ENCODE peak calls at places on chromosome 1, in eight cellular contexts. C is fibroblast of pulmonary artery; G is mammary epithelial cell; H is Panc1; X is CD8-positive, alpha-beta T cell; F is astrocyte; M is GM20000; L is GM10248. Y is an unnamed sample.

GRCh38 chr1:84771895-84772294 is 81.6 kb upstream of the SSX2IP start:
- DNase-seq in C (no peak), F (no peak), X (no peak), L (no peak), H (no peak), G (no peak), M (no peak), Y (no peak)

GRCh38 chr1:230327892-230328284 is 98.2 kb downstream of the PGBD5 start:
- DNase-seq in F (peak), C (no peak), G (no peak), X (no peak), H (no peak), M (peak), L (peak), Y (peak)

GRCh38 chr1:39672551-39672947 is 642 bp upstream of the NT5C1A start:
- DNase-seq in C (no peak), F (no peak), H (no peak), M (peak), X (peak), G (no peak), L (peak), Y (peak)

GRCh38 chr1:160169553-160170399 is 18.4 kb downstream of the ATP1A4 start:
- DNase-seq in M (peak), X (no peak), C (no peak), H (no peak), F (no peak), G (no peak), L (peak), Y (peak)

GRCh38 chr1:155295942-155296267 is 5.3 kb downstream of the PKLR start:
- DNase-seq in L (no peak), X (no peak), C (no peak), G (no peak), H (no peak), F (no peak), M (no peak), Y (no peak)

GRCh38 chr1:156153362-156153761 is at the start of gene SEMA4A:
- DNase-seq in F (no peak), H (no peak), C (no peak), M (no peak), G (peak), X (no peak), L (no peak), Y (no peak)

GRCh38 chr1:96674909-96675308 is 46.7 kb upstream of the PTBP2 start:
- DNase-seq in M (no peak), G (no peak), H (no peak), L (no peak), F (no peak), X (no peak), C (no peak), Y (no peak)

GRCh38 chr1:84698718-84699117 is 8.5 kb upstream of the SSX2IP start:
- DNase-seq in M (no peak), L (no peak), H (peak), F (peak), G (peak), X (no peak), C (peak), Y (no peak)

GRCh38 chr1:108590436-108590835 is 30.5 kb downstream of the EEIG2 start:
- DNase-seq in F (peak), L (no peak), C (peak), M (no peak), X (no peak), G (no peak), H (no peak), Y (no peak)

GRCh38 chr1:63731117-63732043 is 42.4 kb upstream of the ROR1 start:
- DNase-seq in H (peak), F (peak), M (no peak), C (peak), G (peak), X (no peak), L (no peak), Y (no peak)

GRCh38 chr1:187264995-187265602 is 436.4 kb downstream of the PLA2G4A start:
- DNase-seq in G (peak), C (peak), L (no peak), X (no peak), M (no peak), H (peak), F (peak), Y (no peak)

GRCh38 chr1:25062621-25063255 is 132.7 kb upstream of the RUNX3 start:
- DNase-seq in F (no peak), C (no peak), H (no peak), M (no peak), G (no peak), X (no peak), L (no peak), Y (no peak)

GRCh38 chr1:198577444-198577843 is 37.0 kb upstream of the ATP6V1G3 start:
- DNase-seq in L (no peak), G (peak), H (no peak), M (no peak), F (peak), X (no peak), C (peak), Y (no peak)

GRCh38 chr1:25743164-25744139 is 56.5 kb upstream of the SELENON start:
- DNase-seq in G (no peak), C (peak), H (no peak), F (peak), M (no peak), L (no peak), X (no peak), Y (no peak)

GRCh38 chr1:143661418-143662120 is 310.2 kb downstream of the FAM72C start:
- DNase-seq in L (no peak), C (no peak), G (no peak), M (no peak), F (no peak), X (no peak), H (no peak), Y (no peak)

GRCh38 chr1:118998171-118998570 is 10.0 kb upstream of the TBX15 start:
- DNase-seq in H (no peak), F (no peak), X (no peak), C (no peak), L (no peak), M (no peak), G (no peak), Y (no peak)

GRCh38 chr1:10669570-10669969 is 126.9 kb downstream of the CASZ1 start:
- DNase-seq in G (no peak), M (no peak), H (no peak), C (no peak), L (no peak), F (no peak), X (no peak), Y (no peak)

GRCh38 chr1:21647431-21648373 is 21.5 kb downstream of the RAP1GAP start:
- DNase-seq in G (peak), H (no peak), C (peak), X (no peak), M (peak), L (peak), F (peak), Y (peak)

GRCh38 chr1:110200666-110201065 is 9.4 kb upstream of the KCNC4 start:
- DNase-seq in L (no peak), X (no peak), H (no peak), M (no peak), G (no peak), F (peak), C (no peak), Y (no peak)

GRCh38 chr1:51214615-51215131 is 21.4 kb upstream of the RNF11 start:
- DNase-seq in G (peak), L (no peak), F (peak), X (no peak), C (peak), H (no peak), M (no peak), Y (no peak)

GRCh38 chr1:63128562-63128961 is 193.8 kb upstream of the FOXD3 start:
- DNase-seq in L (no peak), M (no peak), H (no peak), F (no peak), C (no peak), X (no peak), G (no peak), Y (no peak)

GRCh38 chr1:18944810-18945209 is 11.7 kb downstream of the IFFO2 start:
- DNase-seq in L (no peak), G (no peak), C (no peak), X (no peak), H (no peak), M (no peak), F (no peak), Y (no peak)

GRCh38 chr1:87077959-87078673 is 163.7 kb downstream of the HS2ST1 start:
- DNase-seq in L (no peak), G (no peak), F (no peak), H (no peak), C (no peak), X (no peak), M (no peak), Y (no peak)

GRCh38 chr1:162404550-162405160 is 7.3 kb downstream of the SH2D1B start:
- DNase-seq in C (peak), M (no peak), H (no peak), G (peak), F (peak), L (no peak), X (no peak), Y (no peak)

GRCh38 chr1:119554188-119554587 is 47.2 kb downstream of the HSD3B1 start:
- DNase-seq in H (no peak), X (no peak), F (peak), C (peak), L (no peak), G (peak), M (no peak), Y (no peak)

GRCh38 chr1:245306628-245307410 is 152.0 kb downstream of the KIF26B start:
- DNase-seq in H (no peak), X (no peak), G (no peak), L (no peak), C (no peak), M (no peak), F (no peak), Y (no peak)

GRCh38 chr1:12475158-12475934 is 142.7 kb downstream of the DHRS3 start:
- DNase-seq in F (peak), X (no peak), L (no peak), H (no peak), G (no peak), C (no peak), M (no peak), Y (no peak)

GRCh38 chr1:10867914-10868598 is 71.6 kb upstream of the CASZ1 start:
- DNase-seq in M (no peak), L (no peak), H (no peak), C (no peak), X (no peak), F (no peak), G (no peak), Y (no peak)

GRCh38 chr1:41876533-41877445 is 41.9 kb downstream of the HIVEP3 start:
- DNase-seq in C (peak), L (peak), G (no peak), M (peak), X (no peak), H (no peak), F (peak), Y (no peak)

GRCh38 chr1:203276408-203276807 is 28.9 kb upstream of the BTG2 start:
- DNase-seq in G (no peak), F (no peak), C (no peak), L (no peak), X (no peak), H (no peak), M (no peak), Y (no peak)

GRCh38 chr1:211088156-211088555 is 45.8 kb downstream of the KCNH1 start:
- DNase-seq in H (no peak), M (no peak), C (no peak), L (no peak), G (no peak), X (no peak), F (no peak), Y (no peak)

GRCh38 chr1:184387871-184388670 is 1.2 kb downstream of the C1orf21 start:
- DNase-seq in C (peak), H (no peak), X (no peak), M (peak), L (no peak), G (peak), F (peak), Y (peak)
- TF ChIP-seq CTCF in C (peak), H (no peak), X (no peak), M (no peak), L (no peak), G (no peak), F (no peak), Y (no peak)

DNA sequence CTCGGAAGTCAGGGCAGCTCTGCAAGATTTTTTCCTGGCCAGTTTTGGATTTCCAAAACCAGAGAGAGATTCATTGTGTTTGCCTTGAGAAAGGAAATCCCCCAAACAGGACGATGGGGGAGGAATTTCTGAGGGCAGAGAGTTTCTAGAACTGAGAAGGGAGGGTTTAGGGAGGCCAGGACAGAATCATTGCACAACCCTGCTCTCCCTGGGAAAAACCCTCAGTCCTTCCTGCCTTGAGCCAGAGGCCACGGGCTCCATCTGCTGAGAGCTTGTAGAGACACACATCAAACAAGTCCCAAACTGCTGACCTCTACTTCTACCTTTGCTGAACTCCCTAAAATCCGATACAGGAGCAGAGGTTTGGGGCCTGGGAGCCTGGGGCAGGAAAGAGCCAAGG is 99.7 kb downstream of the NMNAT2 start:
- DNase-seq in C (peak), M (peak), F (peak), X (no peak), H (peak), L (peak), G (peak), Y (peak)
- TF ChIP-seq CTCF in C (peak), M (peak), F (peak), X (no peak), H (peak), L (peak), G (peak), Y (peak)

DNA sequence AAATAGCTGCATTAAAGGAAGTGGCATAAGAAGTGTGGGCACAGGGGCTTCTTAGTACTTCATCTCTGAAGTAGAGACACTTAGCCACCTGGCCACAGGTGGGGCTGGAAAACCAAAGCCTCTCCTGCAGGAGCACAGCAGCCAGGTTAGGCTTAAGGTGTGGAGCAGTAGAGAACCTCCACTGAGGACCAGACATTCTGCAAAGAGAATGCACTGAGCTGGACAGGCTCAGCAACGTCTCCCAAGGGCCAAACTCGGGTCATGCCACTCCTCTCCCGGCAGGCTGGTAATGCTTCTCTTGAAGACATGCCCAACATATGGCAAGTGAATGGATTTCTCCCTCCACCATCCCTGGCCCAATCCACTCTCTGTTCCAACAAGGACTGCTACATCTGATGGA is 33.0 kb upstream of the LRRC38 start:
- DNase-seq in M (no peak), L (no peak), X (no peak), G (no peak), C (no peak), F (no peak), H (no peak), Y (no peak)
- TF ChIP-seq CTCF in M (no peak), L (no peak), X (no peak), G (no peak), C (no peak), F (no peak), H (no peak), Y (no peak)

DNA sequence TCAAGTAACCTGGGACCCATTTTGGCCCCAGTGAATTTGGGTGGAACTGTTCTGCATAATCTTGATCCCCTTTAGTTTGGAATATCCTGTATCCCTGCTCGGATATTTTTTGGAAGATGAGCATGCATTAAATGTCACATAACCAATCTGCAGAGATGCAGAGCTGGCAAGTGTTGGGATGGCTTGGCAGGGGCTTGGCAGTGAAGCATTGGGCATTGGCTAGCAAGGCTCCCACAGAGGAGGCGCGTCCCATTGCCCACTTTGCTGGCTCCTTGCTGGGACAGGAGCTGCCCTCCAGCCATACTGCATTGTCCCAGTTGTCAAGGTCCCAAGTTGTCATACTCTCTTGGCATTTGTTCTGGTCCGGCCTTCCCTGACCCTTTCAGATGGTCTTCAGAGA is 29.9 kb downstream of the LAMC2 start:
- DNase-seq in C (no peak), M (no peak), H (no peak), G (no peak), F (no peak), L (no peak), X (no peak), Y (no peak)
- TF ChIP-seq CTCF in C (no peak), M (no peak), H (no peak), G (no peak), F (no peak), L (no peak), X (no peak), Y (no peak)

GRCh38 chr1:243946946-243947345 is 96.9 kb upstream of the AKT3 start:
- DNase-seq in M (peak), F (no peak), G (peak), H (no peak), X (peak), L (peak), C (peak), Y (peak)
- TF ChIP-seq CTCF in M (no peak), F (peak), G (peak), H (peak), X (peak), L (peak), C (peak), Y (peak)

GRCh38 chr1:247433922-247434476 is 18.0 kb downstream of the NLRP3 start:
- DNase-seq in F (no peak), L (no peak), G (no peak), M (no peak), X (no peak), C (no peak), H (no peak), Y (no peak)

GRCh38 chr1:247435026-247435770 is 19.2 kb downstream of the NLRP3 start:
- DNase-seq in L (no peak), G (no peak), M (no peak), H (no peak), X (no peak), F (no peak), C (no peak), Y (no peak)

GRCh38 chr1:247429526-247429925 is 13.6 kb downstream of the NLRP3 start:
- DNase-seq in C (no peak), F (no peak), H (no peak), X (no peak), L (no peak), M (no peak), G (no peak), Y (no peak)

GRCh38 chr1:247430430-247430829 is 14.5 kb downstream of the NLRP3 start:
- DNase-seq in M (no peak), F (no peak), C (no peak), L (no peak), X (no peak), G (no peak), H (no peak), Y (no peak)

GRCh38 chr1:247431643-247432042 is 15.7 kb downstream of the NLRP3 start:
- DNase-seq in G (no peak), M (no peak), F (no peak), L (no peak), H (no peak), C (no peak), X (no peak), Y (no peak)
- TF ChIP-seq CTCF in G (no peak), M (no peak), F (no peak), L (no peak), H (no peak), C (no peak), X (no peak), Y (no peak)

GRCh38 chr1:115454835-115455511 is 116.9 kb upstream of the NGF start:
- DNase-seq in C (no peak), X (no peak), M (no peak), G (no peak), L (no peak), F (no peak), H (no peak), Y (no peak)
- TF ChIP-seq CTCF in C (no peak), X (no peak), M (no peak), G (no peak), L (no peak), F (no peak), H (no peak), Y (no peak)

DNA sequence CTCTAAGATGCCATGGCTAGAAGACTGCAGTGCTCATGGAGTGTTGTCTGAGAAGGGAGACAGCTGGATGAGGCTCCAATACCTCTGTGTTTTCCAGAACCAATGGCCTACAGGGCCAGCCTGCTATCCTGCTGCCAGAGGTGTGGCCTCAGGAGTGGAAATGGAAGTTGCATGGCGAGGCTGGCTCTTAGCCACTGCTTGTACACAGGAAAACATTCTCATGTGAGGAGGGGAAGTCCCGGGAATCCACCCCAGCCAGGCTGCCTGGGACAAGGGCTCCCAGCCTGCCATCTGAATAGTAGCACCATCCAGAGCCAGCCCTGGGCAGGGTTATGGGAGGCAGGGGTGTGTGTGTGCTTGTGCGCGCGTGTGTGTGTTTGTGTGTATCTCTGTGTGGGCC is 56.5 kb downstream of the SDC3 start:
- DNase-seq in F (no peak), X (no peak), H (no peak), M (no peak), C (peak), G (peak), L (no peak), Y (no peak)
- TF ChIP-seq CTCF in F (no peak), X (no peak), H (no peak), M (no peak), C (no peak), G (no peak), L (no peak), Y (no peak)

GRCh38 chr1:235342471-235342870 is 14.1 kb downstream of the GGPS1 start:
- DNase-seq in C (no peak), H (no peak), X (no peak), G (no peak), L (no peak), F (no peak), M (no peak), Y (no peak)
- TF ChIP-seq CTCF in C (no peak), H (no peak), X (no peak), G (no peak), L (no peak), F (no peak), M (no peak), Y (no peak)

GRCh38 chr1:170674986-170675385 is 11.1 kb downstream of the PRRX1 start:
- DNase-seq in M (no peak), L (no peak), G (no peak), C (no peak), H (no peak), X (no peak), F (no peak), Y (no peak)
- TF ChIP-seq CTCF in M (no peak), L (no peak), G (no peak), C (no peak), H (no peak), X (no peak), F (no peak), Y (no peak)

Y was measured in GM13977.